ENCODE peak calls at places on chromosomes 6 and 20, in eight cellular contexts. F is uterus, U is nephron progenitor cell, E is pancreas, H is choroid plexus epithelial cell, T is GM23338, O is HFF-Myc, I is body of pancreas. B is an unnamed sample.

GRCh38 chr20:64003970-64004725 is 23.2 kb downstream of the PRPF6 start:
- DNase-seq in O (no peak), I (no peak), H (no peak), T (no peak), E (no peak), F (no peak), U (no peak), B (no peak)

GRCh38 chr6:12012566-12013367 is 655 bp downstream of the HIVEP1 start:
- DNase-seq in E (peak; percentile 84), O (peak; percentile 75), U (peak; percentile 75), T (peak; percentile 91), H (peak; percentile 92), F (peak; percentile 68), I (peak; percentile 85), B (peak; percentile 89)

GRCh38 chr6:79420054-79420453 is 117.2 kb downstream of the LCA5 start:
- DNase-seq in T (no peak), E (no peak), O (no peak), F (no peak), H (peak; percentile 26), I (no peak), U (no peak), B (no peak)

GRCh38 chr6:129680633-129681032 is 29.3 kb downstream of the ARHGAP18 start:
- DNase-seq in I (no peak), E (no peak), U (no peak), T (no peak), F (no peak), H (no peak), O (no peak), B (no peak)

GRCh38 chr6:150076196-150076893 is 7.4 kb upstream of the ULBP3 start:
- DNase-seq in T (peak; percentile 45), I (no peak), E (no peak), U (no peak), F (no peak), H (peak; percentile 29), O (no peak), B (peak; percentile 12)

GRCh38 chr6:10180138-10181074 is 234.5 kb downstream of the TFAP2A start:
- DNase-seq in E (no peak), U (no peak), H (no peak), T (no peak), O (no peak), F (no peak), I (no peak), B (no peak)

GRCh38 chr6:143543435-143543834 is 31.9 kb upstream of the FUCA2 start:
- DNase-seq in I (no peak), H (no peak), O (no peak), U (no peak), E (no peak), F (no peak), T (no peak), B (no peak)

GRCh38 chr6:156028310-156029131 is 572.9 kb upstream of the NOX3 start:
- DNase-seq in U (no peak), E (no peak), H (no peak), O (peak; percentile 26), I (peak; percentile 6), T (no peak), F (no peak), B (no peak)

GRCh38 chr6:98944598-98945011 is 3.1 kb downstream of the FBXL4 start:
- DNase-seq in H (peak; percentile 77), I (no peak), O (no peak), F (no peak), T (no peak), E (no peak), U (no peak), B (peak; percentile 11)

GRCh38 chr6:141744194-141744925 is 388.4 kb upstream of the GJE1 start:
- DNase-seq in U (no peak), O (no peak), F (no peak), E (no peak), H (peak; percentile 9), T (no peak), I (no peak), B (peak; percentile 17)

GRCh38 chr20:40390654-40391053 is 298.4 kb downstream of the MAFB start:
- DNase-seq in T (peak; percentile 9), H (no peak), F (no peak), E (no peak), O (no peak), U (no peak), I (no peak), B (peak; percentile 6)

GRCh38 chr6:41548098-41548840 is 2.1 kb downstream of the FOXP4 start:
- DNase-seq in U (no peak), T (peak; percentile 48), H (no peak), F (no peak), E (peak; percentile 49), I (peak; percentile 46), O (no peak), B (no peak)

GRCh38 chr6:75932067-75932466 is 140.4 kb downstream of the IMPG1 start:
- DNase-seq in I (peak; percentile 69), F (no peak), O (no peak), H (peak; percentile 53), E (peak; percentile 51), T (peak; percentile 86), U (peak; percentile 73), B (peak; percentile 38)

GRCh38 chr6:119090256-119090655 is 11.8 kb upstream of the FAM184A start:
- DNase-seq in E (no peak), F (no peak), I (no peak), H (peak; percentile 15), U (no peak), O (no peak), T (peak; percentile 47), B (peak; percentile 18)

GRCh38 chr6:15017251-15017650 is 228.6 kb upstream of the JARID2 start:
- DNase-seq in E (no peak), T (peak; percentile 93), O (no peak), H (peak; percentile 33), I (peak; percentile 9), U (peak; percentile 38), F (no peak), B (no peak)

GRCh38 chr6:142152731-142153130 is 5.7 kb downstream of the VTA1 start:
- DNase-seq in I (no peak), E (no peak), U (no peak), F (no peak), H (peak; percentile 72), O (no peak), T (no peak), B (no peak)

GRCh38 chr6:56959094-56959493 is 4.2 kb downstream of the BEND6 start:
- DNase-seq in F (no peak), E (no peak), O (no peak), H (no peak), T (no peak), U (no peak), I (no peak), B (no peak)

GRCh38 chr6:16059496-16059895 is 69.4 kb upstream of the MYLIP start:
- DNase-seq in O (no peak), U (no peak), H (no peak), E (no peak), T (peak; percentile 57), F (no peak), I (no peak), B (no peak)

GRCh38 chr6:101114703-101115102 is 233.6 kb upstream of the ASCC3 start:
- DNase-seq in E (no peak), T (peak; percentile 49), I (peak; percentile 6), U (peak; percentile 25), H (peak; percentile 62), O (peak; percentile 27), F (no peak), B (peak; percentile 60)

GRCh38 chr20:17933711-17934110 is 34.9 kb downstream of the SNX5 start:
- DNase-seq in T (no peak), U (no peak), E (no peak), O (no peak), I (no peak), H (no peak), F (no peak), B (no peak)
- TF ChIP-seq CTCF in T (no peak), U (no peak), E (no peak), O (no peak), I (no peak), H (no peak), F (no peak), B (no peak)

GRCh38 chr6:19325335-19325789 is 511.8 kb upstream of the ID4 start:
- DNase-seq in U (no peak), O (no peak), H (no peak), F (no peak), T (no peak), I (no peak), E (no peak), B (no peak)

GRCh38 chr6:19320066-19320465 is 517.1 kb upstream of the ID4 start:
- DNase-seq in I (no peak), U (no peak), O (no peak), E (no peak), T (no peak), F (no peak), H (no peak), B (no peak)

GRCh38 chr6:19319005-19319404 is 518.2 kb upstream of the ID4 start:
- DNase-seq in O (no peak), T (no peak), E (no peak), H (no peak), U (no peak), I (no peak), F (no peak), B (no peak)

GRCh38 chr6:19327246-19327645 is 509.9 kb upstream of the ID4 start:
- DNase-seq in E (no peak), O (no peak), U (no peak), F (no peak), H (peak; percentile 35), T (no peak), I (no peak), B (no peak)

DNA sequence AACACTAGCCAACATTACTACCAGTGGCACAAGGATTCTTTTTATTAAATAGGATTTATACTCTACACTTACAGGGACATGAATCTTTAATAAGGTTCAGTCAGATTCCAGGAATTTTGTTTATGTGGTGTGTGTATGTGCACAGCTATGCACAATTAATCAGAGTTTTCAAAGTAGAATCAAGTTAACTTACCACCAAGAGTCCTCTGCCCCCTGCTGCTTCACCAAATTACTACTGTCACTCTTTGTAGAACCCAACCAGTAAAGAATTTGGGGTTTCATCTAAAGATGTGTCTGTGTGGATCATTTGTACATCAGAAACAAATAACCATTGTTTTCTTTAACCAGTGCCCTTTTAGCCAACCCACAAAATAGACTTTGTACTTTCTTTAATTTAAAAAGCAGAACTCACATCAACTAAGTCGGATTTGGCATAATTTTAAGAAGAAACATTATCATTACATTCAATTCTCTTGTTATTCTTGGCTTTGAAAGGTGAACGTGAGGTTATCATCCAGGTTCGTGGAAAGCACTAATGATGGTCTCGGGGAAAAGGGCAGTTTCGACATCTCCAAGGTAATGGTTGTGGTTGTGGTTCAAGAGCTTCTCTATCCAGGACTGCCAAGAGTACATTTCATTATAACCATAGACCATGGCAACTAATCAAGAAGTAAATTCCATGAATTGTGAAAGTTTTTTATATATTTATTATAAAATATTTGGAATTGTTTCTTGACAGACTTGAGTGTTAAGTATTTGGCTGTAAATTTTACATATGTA is 514.3 kb upstream of the ID4 start:
- DNase-seq in T (no peak), E (no peak), U (no peak), H (peak; percentile 60), O (no peak), F (no peak), I (no peak), B (no peak)
- TF ChIP-seq CTCF in T (no peak), E (no peak), U (no peak), H (no peak), O (no peak), F (no peak), I (no peak), B (peak; percentile 12)

GRCh38 chr20:3621111-3621510 is 42.1 kb downstream of the GFRA4 start:
- DNase-seq in I (no peak), O (no peak), T (peak; percentile 61), U (peak; percentile 13), F (no peak), H (no peak), E (no peak), B (no peak)
- TF ChIP-seq CTCF in I (no peak), O (no peak), T (peak; percentile 43), U (peak; percentile 26), F (no peak), H (peak; percentile 17), E (no peak), B (no peak)

GRCh38 chr6:4848382-4849068 is 72.3 kb downstream of the CDYL start:
- DNase-seq in H (peak; percentile 38), T (peak; percentile 80), U (peak; percentile 21), F (no peak), E (no peak), I (no peak), O (no peak), B (peak; percentile 22)
- TF ChIP-seq CTCF in H (peak; percentile 60), T (peak; percentile 65), U (peak; percentile 38), F (peak; percentile 26), E (no peak), I (peak; percentile 27), O (peak; percentile 29), B (peak; percentile 27)

B was measured in MCF 10A.